ENCODE peak calls at places on chromosomes 4 and X, in four cellular contexts. M, K, R and G are unnamed samples. For H3K79me1, the result is how much of the 10 kb centered on the place peaks cover.

GRCh38 chrX:134865730-134866129 is 125.1 kb upstream of the SMIM10 start:
- DNase-seq in M (no peak), K (no peak), R (no peak), G (no peak)

GRCh38 chr4:144740316-144740715 is 94.4 kb downstream of the HHIP start:
- DNase-seq in M (no peak), K (peak), R (no peak), G (no peak)

GRCh38 chr4:126991965-126992364 is 640.8 kb upstream of the INTU start:
- DNase-seq in M (no peak), K (peak), R (no peak), G (no peak)

GRCh38 chr4:98746530-98746929 is 88.1 kb upstream of the TSPAN5 start:
- DNase-seq in M (no peak), K (peak), R (no peak), G (no peak)

GRCh38 chrX:16662402-16662801 is 12.4 kb downstream of the S100G start:
- DNase-seq in M (no peak), K (no peak), R (no peak), G (no peak)

GRCh38 chr4:25088342-25088952 is 57.7 kb upstream of the LGI2 start:
- DNase-seq in M (no peak), K (peak), R (no peak), G (no peak)

GRCh38 chrX:16592194-16592770 is 57.7 kb upstream of the S100G start:
- DNase-seq in M (no peak), K (no peak), R (no peak), G (no peak)

GRCh38 chrX:3501833-3502535 is 155.5 kb upstream of the MXRA5 start:
- DNase-seq in M (no peak), K (no peak), R (no peak), G (no peak)

GRCh38 chr4:16264798-16265197 is 38.5 kb upstream of the TAPT1 start:
- DNase-seq in M (no peak), K (peak), R (no peak), G (peak)

GRCh38 chr4:108001540-108001939 is 11.9 kb downstream of the HADH start:
- DNase-seq in M (no peak), K (peak), R (no peak), G (no peak)

GRCh38 chrX:153908219-153908875 is 3.9 kb downstream of the AVPR2 start:
- DNase-seq in M (no peak), K (no peak), R (no peak), G (no peak)

GRCh38 chr4:123415977-123416376 is 19.4 kb downstream of the SPRY1 start:
- DNase-seq in M (no peak), K (peak), R (no peak), G (no peak)

GRCh38 chrX:51332188-51332942 is at the start of gene NUDT10:
- DNase-seq in M (peak), K (peak), R (peak), G (peak)

GRCh38 chr4:163173713-163174112 is 7.0 kb upstream of the NAF1 start:
- DNase-seq in M (no peak), K (no peak), R (no peak), G (no peak)
- H4K5ac ChIP-seq in M (no peak), K (no peak), R (no peak), G (no peak)

DNA sequence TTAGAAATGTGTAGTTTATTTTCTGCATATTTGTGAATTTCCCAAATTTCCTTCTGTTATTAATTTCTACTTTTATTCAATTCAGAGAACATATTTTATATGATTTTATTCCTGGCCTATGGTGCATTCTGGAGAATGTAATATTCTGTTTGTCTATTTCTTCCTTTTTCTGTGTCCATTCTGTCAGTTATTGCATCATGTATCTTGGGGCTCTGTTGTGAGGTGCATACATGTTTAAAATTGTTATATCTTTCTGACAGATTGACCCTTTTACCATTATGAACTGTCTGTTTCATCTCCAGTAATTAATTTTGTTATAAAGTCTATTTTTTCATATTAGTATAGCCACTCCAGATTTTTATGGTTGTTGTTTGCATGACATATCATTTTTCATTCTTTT is 96.9 kb upstream of the CITED1 start:
- DNase-seq in M (no peak), K (no peak), R (no peak), G (no peak)
- H2AK5ac ChIP-seq in M (no peak), K (no peak), R (no peak), G (no peak)

DNA sequence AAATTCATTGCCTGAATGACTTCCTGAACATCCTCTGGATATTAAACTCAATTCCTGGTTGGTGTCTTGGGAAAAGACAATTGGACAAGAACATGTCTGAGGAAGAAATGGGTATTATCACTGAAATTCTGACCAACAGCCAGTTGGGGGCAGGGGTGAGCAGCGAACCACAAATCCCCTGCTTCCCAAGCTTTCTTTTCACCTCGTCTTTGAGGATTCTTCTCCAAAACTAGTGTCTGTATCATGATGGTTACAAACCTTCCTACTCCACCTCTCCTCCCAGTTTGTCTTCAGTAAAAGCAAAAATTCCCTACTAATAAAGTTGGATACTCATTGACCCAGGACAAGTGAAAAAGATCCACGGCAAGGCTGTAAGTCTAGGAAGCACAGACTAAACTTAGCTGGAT is 48.3 kb upstream of the WDR1 start:
- DNase-seq in M (peak), K (peak), R (peak), G (peak)
- H3K79me1 ChIP-seq in M (under half), K (under half), R (under half), G (under half)

GRCh38 chr4:37451646-37452045 is 207.1 kb downstream of the NWD2 start:
- DNase-seq in M (no peak), K (no peak), R (no peak), G (no peak)

GRCh38 chr4:37454263-37454800 is 209.8 kb downstream of the NWD2 start:
- DNase-seq in M (no peak), K (no peak), R (no peak), G (no peak)

GRCh38 chr4:37450911-37451310 is 206.4 kb downstream of the NWD2 start:
- DNase-seq in M (no peak), K (no peak), R (no peak), G (no peak)

GRCh38 chr4:37453361-37454262 is 209.1 kb downstream of the NWD2 start:
- DNase-seq in M (no peak), K (no peak), R (peak), G (peak)

GRCh38 chr4:37453004-37453360 is 208.4 kb downstream of the NWD2 start:
- DNase-seq in M (no peak), K (peak), R (peak), G (peak)
- H4K5ac ChIP-seq in M (no peak), K (no peak), R (no peak), G (no peak)

DNA sequence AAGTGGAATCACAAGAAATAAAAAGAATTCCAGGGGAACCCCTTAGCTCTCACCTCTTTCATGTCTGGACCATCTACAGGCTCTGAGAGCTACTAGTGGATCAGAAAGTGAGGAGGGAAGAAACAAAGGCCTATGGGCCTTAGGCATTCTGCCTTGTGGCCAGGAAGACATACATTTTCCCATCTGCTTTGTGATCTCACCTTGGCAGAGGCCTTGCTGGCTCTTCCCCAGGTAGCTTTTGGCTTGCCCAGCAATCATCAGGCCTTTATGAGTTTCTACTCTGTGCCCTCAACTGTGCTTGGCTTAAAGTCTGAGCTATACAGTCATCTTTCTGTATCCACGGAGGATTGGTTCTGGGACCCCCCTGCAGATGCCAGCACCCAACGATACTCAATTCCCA is 28.3 kb upstream of the CD99L2 start:
- DNase-seq in M (no peak), K (no peak), R (no peak), G (no peak)
- H2AK5ac ChIP-seq in M (no peak), K (no peak), R (no peak), G (no peak)

DNA sequence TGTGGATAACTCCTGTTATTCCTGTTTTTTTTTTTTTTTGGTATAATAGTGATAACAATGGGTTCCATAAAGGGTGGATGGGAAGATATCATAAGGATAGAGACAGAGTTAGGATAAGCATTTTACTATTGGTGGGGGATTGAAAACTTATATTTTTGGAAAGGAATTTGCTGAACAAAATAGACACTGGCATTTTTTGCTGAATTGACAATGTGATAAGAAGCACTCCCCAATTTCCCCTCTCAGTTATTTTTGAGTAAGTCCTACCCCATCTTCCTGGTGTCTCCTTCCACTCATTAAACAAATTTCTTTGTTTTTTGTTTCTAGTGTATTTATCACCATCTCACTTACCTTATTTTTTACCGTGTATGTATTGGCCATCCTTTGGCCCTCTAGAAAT is 55.8 kb downstream of the AMELX start:
- DNase-seq in M (no peak), K (no peak), R (no peak), G (no peak)
- H3K79me1 ChIP-seq in M (under half), K (under half), R (under half), G (under half)

DNA sequence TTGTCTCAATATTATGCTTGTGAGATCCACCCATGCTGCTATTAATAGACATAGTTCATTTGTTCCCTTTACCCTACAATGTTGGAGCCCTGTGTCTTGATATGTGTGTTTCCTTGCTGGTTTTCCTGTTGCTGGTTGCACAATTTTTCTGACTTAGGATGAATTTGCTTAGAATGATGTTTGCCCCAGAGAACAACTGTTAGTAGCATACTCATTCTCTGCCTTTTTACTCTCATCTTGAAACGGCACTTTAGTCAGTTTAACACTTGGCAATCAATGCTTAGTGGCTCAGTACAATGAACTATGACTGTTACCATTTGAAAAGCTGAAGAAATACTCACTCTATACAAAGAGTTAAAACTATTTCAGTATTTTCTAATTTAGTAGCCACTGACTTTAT is 158.8 kb upstream of the NDST4 start:
- DNase-seq in M (no peak), K (no peak), R (no peak), G (no peak)
- H4K5ac ChIP-seq in M (no peak), K (no peak), R (no peak), G (no peak)